ENCODE peak calls at places on chromosomes 16 and 17, in eight cellular contexts. W is HCEC 1CT; M is PC-3; G is activated T-helper 9 cell treated with anti-CD3 and anti-CD28 coated beads, Interleukin-2, amount 50 U/mL, for 16 hours; V is mesendoderm; J is stimulated activated CD8-positive, alpha-beta memory T cell treated with anti-CD3 and anti-CD28 coated beads, Interleukin-2, amount 100 ng/mL, for 48 hours; K is C1 segment of cervical spinal cord; Y is activated B cell treated with CpG ODN at 0.5 μM for 24 hours. D is an unnamed sample.

GRCh38 chr16:86470964-86471363 is 39.4 kb upstream of the FOXF1 start:
- DNase-seq in W (no peak), M (no peak), G (no peak), V (no peak), J (no peak), K (no peak), Y (no peak), D (no peak)

GRCh38 chr16:995783-996182 is 14.2 kb downstream of the SOX8 start:
- DNase-seq in W (no peak), M (no peak), G (no peak), V (no peak), J (no peak), K (no peak), Y (no peak), D (no peak)

GRCh38 chr17:3032258-3033247 is 30.9 kb downstream of the OR1D5 start:
- DNase-seq in W (no peak), M (no peak), G (no peak), V (no peak), J (no peak), K (no peak), Y (no peak), D (no peak)

GRCh38 chr17:6427284-6427781 is 7.6 kb downstream of the AIPL1 start:
- DNase-seq in W (no peak), M (peak), G (no peak), V (no peak), J (peak), K (no peak), Y (no peak), D (peak)

GRCh38 chr16:87765776-87766484 is at the start of gene KLHDC4:
- DNase-seq in W (peak), M (peak), G (peak), V (peak), J (peak), K (peak), Y (peak), D (peak)

GRCh38 chr16:15509051-15509592 is 74.7 kb downstream of the BMERB1 start:
- DNase-seq in W (no peak), M (no peak), G (no peak), V (peak), J (no peak), K (no peak), Y (no peak), D (no peak)

GRCh38 chr17:27657620-27658019 is 26.6 kb downstream of the LGALS9 start:
- DNase-seq in W (no peak), M (peak), G (no peak), V (peak), J (no peak), K (no peak), Y (no peak), D (no peak)

GRCh38 chr17:21382560-21383495 is 6.7 kb downstream of the KCNJ12 start:
- DNase-seq in W (no peak), M (no peak), G (no peak), V (no peak), J (no peak), K (no peak), Y (no peak), D (no peak)

GRCh38 chr16:70476272-70477020 is 22.1 kb downstream of the FCSK start:
- DNase-seq in W (peak), M (peak), G (no peak), V (peak), J (peak), K (peak), Y (no peak), D (peak)

GRCh38 chr17:72158895-72159885 is 38.4 kb downstream of the SOX9 start:
- DNase-seq in W (no peak), M (no peak), G (no peak), V (no peak), J (no peak), K (no peak), Y (no peak), D (no peak)

GRCh38 chr17:1298616-1299015 is 19.2 kb downstream of the TRARG1 start:
- DNase-seq in W (no peak), M (no peak), G (no peak), V (peak), J (peak), K (no peak), Y (no peak), D (no peak)

GRCh38 chr17:73365203-73365933 is 53.6 kb upstream of the CDC42EP4 start:
- DNase-seq in W (no peak), M (no peak), G (no peak), V (no peak), J (no peak), K (no peak), Y (no peak), D (no peak)

GRCh38 chr17:69638516-69638915 is 224.0 kb downstream of the MAP2K6 start:
- DNase-seq in W (no peak), M (peak), G (no peak), V (no peak), J (no peak), K (no peak), Y (no peak), D (no peak)

GRCh38 chr17:67272312-67273050 is 27.5 kb upstream of the HELZ start:
- DNase-seq in W (no peak), M (no peak), G (no peak), V (peak), J (no peak), K (no peak), Y (no peak), D (no peak)

GRCh38 chr17:77451894-77452852 is 311.4 kb downstream of the SEC14L1 start:
- DNase-seq in W (peak), M (no peak), G (no peak), V (peak), J (no peak), K (peak), Y (no peak), D (no peak)

GRCh38 chr17:68704897-68705296 is 103.7 kb upstream of the FAM20A start:
- DNase-seq in W (peak), M (no peak), G (no peak), V (no peak), J (no peak), K (no peak), Y (no peak), D (no peak)

GRCh38 chr17:29838961-29839360 is 91.1 kb downstream of the SSH2 start:
- DNase-seq in W (no peak), M (no peak), G (no peak), V (peak), J (no peak), K (no peak), Y (no peak), D (no peak)

GRCh38 chr16:75550211-75550662 is 5.8 kb downstream of the TMEM231 start:
- DNase-seq in W (peak), M (peak), G (no peak), V (peak), J (no peak), K (peak), Y (no peak), D (peak)

GRCh38 chr16:27195068-27195741 is 8.1 kb upstream of the KDM8 start:
- DNase-seq in W (no peak), M (no peak), G (no peak), V (no peak), J (no peak), K (no peak), Y (no peak), D (no peak)

GRCh38 chr17:51035436-51035835 is 85.2 kb downstream of the SPAG9 start:
- DNase-seq in W (peak), M (no peak), G (no peak), V (peak), J (no peak), K (no peak), Y (no peak), D (no peak)

GRCh38 chr16:50209548-50210265 is 56.6 kb downstream of the TENT4B start:
- DNase-seq in W (no peak), M (no peak), G (no peak), V (peak), J (no peak), K (no peak), Y (no peak), D (no peak)

GRCh38 chr17:79778504-79779087 is 648 bp downstream of the CBX2 start:
- DNase-seq in W (no peak), M (peak), G (no peak), V (peak), J (no peak), K (no peak), Y (no peak), D (no peak)

GRCh38 chr16:73753931-73754330 is 542.7 kb upstream of the PSMD7 start:
- DNase-seq in W (no peak), M (no peak), G (no peak), V (no peak), J (no peak), K (no peak), Y (no peak), D (no peak)

D was measured in stimulated activated CD4-positive, alpha-beta T cell treated with anti-CD3 and anti-CD28 coated beads, Interleukin-12 subunit alpha, Interleukin-12 subunit beta, amount 100 ng/mL, for 48 hours.